ENCODE peak calls at places on chromosomes 5 and 9, in five cellular contexts. X is H9, R is neuronal stem cell, U is H1, Q is mesenchymal stem cell. A is an unnamed sample.

GRCh38 chr9:34759432-34760134 is 49.6 kb upstream of the CCL21 start:
- DNase-seq in R (no peak), Q (no peak), X (no peak), U (no peak), A (no peak)

GRCh38 chr5:127938746-127939145 is 144.8 kb upstream of the SLC12A2 start:
- DNase-seq in U (no peak), X (no peak), Q (no peak), R (no peak), A (no peak)

GRCh38 chr5:10734050-10734709 is 26.9 kb downstream of the DAP start:
- DNase-seq in Q (no peak), U (no peak), X (no peak), R (no peak), A (no peak)

GRCh38 chr9:98099346-98099745 is 19.7 kb downstream of the TRIM14 start:
- DNase-seq in Q (no peak), R (no peak), X (no peak), U (no peak), A (no peak)

GRCh38 chr9:8366161-8366926 is 566.8 kb upstream of the DMAC1 start:
- DNase-seq in R (no peak), Q (no peak), U (no peak), X (no peak), A (peak; percentile 35)

GRCh38 chr9:108525214-108525613 is 330.6 kb downstream of the ACTL7B start:
- DNase-seq in X (no peak), Q (no peak), R (no peak), U (no peak), A (no peak)

GRCh38 chr5:142894749-142895148 is 124.6 kb downstream of the ARHGAP26 start:
- DNase-seq in U (no peak), Q (no peak), R (no peak), X (no peak), A (peak; percentile 80)

GRCh38 chr5:14184725-14185124 is 41.6 kb downstream of the TRIO start:
- DNase-seq in X (no peak), U (no peak), R (no peak), Q (no peak), A (peak; percentile 77)

GRCh38 chr9:110309661-110310060 is 28.0 kb downstream of the TXNDC8 start:
- DNase-seq in Q (no peak), R (no peak), X (no peak), U (no peak), A (no peak)

GRCh38 chr5:124513216-124513615 is 233.2 kb downstream of the ZNF608 start:
- DNase-seq in X (no peak), U (no peak), R (no peak), Q (peak; percentile 35), A (peak; percentile 60)

GRCh38 chr9:16864741-16865434 is 5.6 kb downstream of the BNC2 start:
- DNase-seq in X (no peak), Q (peak; percentile 71), R (no peak), U (no peak), A (peak; percentile 82)

GRCh38 chr5:115894342-115894741 is 52.6 kb downstream of the AP3S1 start:
- DNase-seq in U (no peak), Q (no peak), X (no peak), R (no peak), A (no peak)

GRCh38 chr9:75878461-75878860 is 12.0 kb upstream of the PCSK5 start:
- DNase-seq in R (no peak), U (no peak), X (no peak), Q (no peak), A (no peak)

GRCh38 chr9:38181866-38182265 is 112.8 kb upstream of the SHB start:
- DNase-seq in X (no peak), Q (no peak), U (no peak), R (no peak), A (no peak)

GRCh38 chr5:139804800-139805397 is 9.3 kb downstream of the PSD2 start:
- DNase-seq in Q (no peak), U (no peak), R (no peak), X (no peak), A (no peak)

GRCh38 chr5:102561894-102562760 is 63.3 kb upstream of the SLCO6A1 start:
- DNase-seq in U (peak; percentile 82), R (peak; percentile 27), X (peak; percentile 84), Q (peak; percentile 36), A (peak; percentile 1)

GRCh38 chr9:101631892-101632291 is 37.1 kb upstream of the PPP3R2 start:
- DNase-seq in U (no peak), Q (no peak), X (no peak), R (no peak), A (no peak)

GRCh38 chr5:10689391-10690081 is 71.5 kb downstream of the DAP start:
- DNase-seq in Q (peak; percentile 31), R (peak; percentile 33), X (peak; percentile 77), U (peak; percentile 87), A (peak; percentile 46)

GRCh38 chr5:53469946-53470687 is 10.3 kb upstream of the FST start:
- DNase-seq in X (no peak), R (no peak), Q (no peak), U (no peak), A (peak; percentile 79)

GRCh38 chr5:125209650-125210049 is 463.2 kb upstream of the ZNF608 start:
- DNase-seq in U (no peak), X (no peak), R (no peak), Q (peak; percentile 60), A (no peak)

GRCh38 chr5:127358782-127359181 is 68.2 kb downstream of the MEGF10 start:
- DNase-seq in X (no peak), R (no peak), U (no peak), Q (peak; percentile 50), A (no peak)

GRCh38 chr9:124741681-124742080 is 29.4 kb downstream of the NR6A1 start:
- DNase-seq in R (no peak), X (no peak), Q (no peak), U (no peak), A (no peak)

GRCh38 chr9:100020121-100020780 is 78.5 kb downstream of the ERP44 start:
- DNase-seq in R (no peak), Q (no peak), X (no peak), U (no peak), A (peak; percentile 65)

GRCh38 chr5:145697251-145698016 is 137.7 kb downstream of the PRELID2 start:
- DNase-seq in Q (peak; percentile 46), X (peak; percentile 51), U (no peak), R (no peak), A (peak; percentile 49)

GRCh38 chr9:36665921-36666429 is 93.3 kb downstream of the MELK start:
- DNase-seq in R (no peak), Q (peak; percentile 13), X (no peak), U (no peak), A (peak; percentile 30)

GRCh38 chr5:139960723-139961383 is 82.2 kb downstream of the NRG2 start:
- DNase-seq in R (no peak), X (peak; percentile 15), U (no peak), Q (no peak), A (no peak)

GRCh38 chr5:92401492-92401891 is 1018.4 kb upstream of the ARRDC3 start:
- DNase-seq in X (peak; percentile 35), U (no peak), Q (no peak), R (peak; percentile 79), A (peak; percentile 14)

GRCh38 chr5:155996123-155996522 is 330.8 kb upstream of the SGCD start:
- DNase-seq in U (no peak), Q (no peak), X (no peak), R (no peak), A (no peak)

GRCh38 chr5:1527533-1528205 is 3.9 kb upstream of the LPCAT1 start:
- DNase-seq in R (no peak), U (peak; percentile 35), Q (no peak), X (peak; percentile 24), A (no peak)

GRCh38 chr5:9354336-9355081 is 191.4 kb downstream of the SEMA5A start:
- DNase-seq in U (no peak), X (no peak), Q (no peak), R (no peak), A (no peak)

GRCh38 chr9:86594724-86595123 is 240.5 kb upstream of the TUT7 start:
- DNase-seq in U (no peak), X (no peak), R (no peak), Q (no peak), A (no peak)
- H3K14ac ChIP-seq in U (no peak overlapping the region), X (no peak overlapping the region), R (no peak overlapping the region), Q (no peak overlapping the region), A (no peak overlapping the region)

DNA sequence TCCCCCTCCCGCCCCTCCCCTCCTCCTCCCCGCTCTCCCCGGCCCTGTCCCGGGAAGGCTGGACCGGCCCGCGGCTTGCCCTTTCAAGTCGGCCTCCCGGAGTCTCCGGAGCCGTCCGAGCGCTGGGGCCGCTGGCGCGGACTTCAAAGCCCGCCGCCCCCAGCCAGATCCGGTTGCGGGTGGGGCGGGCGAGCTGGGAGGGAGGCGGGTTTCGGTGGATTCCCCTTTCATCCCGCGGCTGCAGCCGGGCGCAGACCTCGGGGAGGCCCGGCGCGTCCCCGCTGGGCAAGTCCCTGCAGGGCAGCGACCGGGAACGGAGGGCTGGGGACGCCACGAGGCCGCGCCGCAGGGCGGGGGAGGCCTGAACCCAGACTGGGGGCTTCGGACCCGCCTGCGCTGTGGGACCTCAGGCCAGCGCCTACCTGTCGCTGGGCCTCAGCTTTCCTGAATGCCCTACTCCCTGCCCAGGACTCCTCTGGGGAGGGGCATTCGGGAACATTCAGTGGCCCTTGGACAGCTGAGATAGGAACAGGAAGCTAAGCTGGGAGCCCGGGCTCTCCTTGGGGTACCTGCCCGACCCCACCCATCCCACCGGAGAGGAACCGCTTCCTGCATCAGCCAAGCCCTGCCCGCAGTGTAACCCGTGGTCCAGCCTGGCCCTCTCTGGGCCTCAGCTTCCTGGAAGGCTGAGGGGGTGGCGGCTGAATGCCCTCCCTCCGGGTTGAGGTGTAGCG is 23.4 kb downstream of the C9orf50 start:
- DNase-seq in U (peak; percentile 76), X (peak; percentile 66), Q (peak; percentile 78), R (peak; percentile 70), A (peak; percentile 65)
- H2BK15ac ChIP-seq in U (peak overlapping the region; percentile 72), X (no peak overlapping the region), Q (peak overlapping the region; percentile 82), R (peak overlapping the region; percentile 2), A (peak overlapping the region; percentile 84)

DNA sequence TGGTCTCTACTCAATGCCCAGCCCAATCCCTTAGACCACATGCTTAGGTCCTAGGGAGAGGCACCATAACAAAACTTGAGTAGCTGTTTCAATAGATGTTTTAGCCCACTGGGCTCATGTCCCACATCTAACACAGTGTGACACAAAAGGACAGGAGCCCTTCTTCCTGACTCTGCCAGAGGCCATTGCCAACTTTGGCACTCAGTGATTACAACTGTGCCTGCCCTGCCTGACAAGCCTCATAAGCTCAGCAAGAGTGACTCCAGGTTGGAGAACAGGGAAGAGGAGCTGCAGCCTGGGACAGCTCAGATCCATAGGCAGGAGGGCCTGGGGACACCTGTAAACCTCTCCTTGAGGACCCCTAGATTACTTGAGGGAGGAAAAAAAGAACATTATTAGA is 230.8 kb downstream of the ENC1 start:
- DNase-seq in R (no peak), X (no peak), U (no peak), Q (no peak), A (no peak)
- H3K14ac ChIP-seq in R (no peak overlapping the region), X (no peak overlapping the region), U (no peak overlapping the region), Q (no peak overlapping the region), A (no peak overlapping the region)

GRCh38 chr9:132324425-132324824 is 30.4 kb downstream of the SETX start:
- DNase-seq in U (no peak), Q (no peak), R (no peak), X (no peak), A (no peak)

GRCh38 chr9:132328580-132328979 is 26.2 kb downstream of the SETX start:
- DNase-seq in X (no peak), Q (no peak), R (no peak), U (no peak), A (no peak)

DNA sequence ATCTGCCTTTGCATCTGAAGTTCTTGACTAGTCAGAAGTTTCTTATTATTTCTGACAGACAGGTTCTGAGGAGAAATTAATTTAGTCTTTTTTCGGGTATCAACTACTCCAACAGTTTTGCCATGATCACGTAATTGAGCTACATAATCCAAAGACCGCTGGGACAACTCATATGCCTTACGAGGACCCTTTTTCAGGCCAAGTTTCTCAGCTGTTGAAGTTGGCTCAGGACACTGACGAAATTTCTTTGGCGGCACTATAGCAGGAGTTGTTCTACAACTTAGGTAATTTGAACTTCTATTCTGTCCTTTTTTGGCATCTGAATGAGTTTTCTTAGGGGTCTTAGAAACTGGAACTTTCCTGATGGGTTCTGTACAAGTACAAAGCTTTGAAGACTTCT is 27.2 kb downstream of the SETX start:
- DNase-seq in U (no peak), X (no peak), Q (no peak), R (no peak), A (no peak)
- H2BK15ac ChIP-seq in U (no peak overlapping the region), X (no peak overlapping the region), Q (no peak overlapping the region), R (no peak overlapping the region), A (no peak overlapping the region)

A was measured in IMR-90.